ENCODE peak calls at places on chromosomes 12 and 14, in seven cellular contexts. G is tibial artery, Q is GM23338, J is cardiac muscle cell, V is lower lobe of right lung, F is left lung, T is thoracic aorta. E is an unnamed sample.

GRCh38 chr12:69726922-69727321 is 11.7 kb upstream of the RAB3IP start:
- DNase-seq in G (no peak), Q (no peak), J (no peak), V (no peak), F (no peak), T (no peak), E (no peak)

GRCh38 chr14:100054553-100055075 is 10.6 kb upstream of the EVL start:
- DNase-seq in G (no peak), Q (no peak), J (no peak), V (no peak), F (no peak), T (no peak), E (no peak)

GRCh38 chr12:93434305-93434704 is 7.4 kb downstream of the UBE2N start:
- DNase-seq in G (no peak), Q (no peak), J (no peak), V (no peak), F (no peak), T (no peak), E (no peak)

GRCh38 chr14:78758333-78758732 is 588.2 kb downstream of the NRXN3 start:
- DNase-seq in G (no peak), Q (peak; percentile 63), J (peak; percentile 11), V (no peak), F (no peak), T (no peak), E (no peak)

GRCh38 chr14:89826581-89826980 is 127.9 kb downstream of the EFCAB11 start:
- DNase-seq in G (no peak), Q (no peak), J (no peak), V (no peak), F (no peak), T (no peak), E (no peak)

GRCh38 chr14:39467889-39468524 is 35.8 kb upstream of the FBXO33 start:
- DNase-seq in G (no peak), Q (peak; percentile 79), J (peak; percentile 58), V (no peak), F (no peak), T (no peak), E (no peak)

GRCh38 chr12:54196396-54196795 is 7.6 kb upstream of the SMUG1 start:
- DNase-seq in G (no peak), Q (no peak), J (no peak), V (no peak), F (no peak), T (no peak), E (no peak)

GRCh38 chr12:6987956-6988573 is 17.4 kb downstream of the EMG1 start:
- DNase-seq in G (no peak), Q (no peak), J (no peak), V (peak; percentile 88), F (peak; percentile 83), T (no peak), E (no peak)

GRCh38 chr14:86683525-86683924 is 1153.6 kb downstream of the FLRT2 start:
- DNase-seq in G (no peak), Q (no peak), J (no peak), V (no peak), F (no peak), T (no peak), E (no peak)

GRCh38 chr12:14845350-14845750 is 2.0 kb upstream of the ART4 start:
- DNase-seq in G (peak; percentile 65), Q (peak; percentile 88), J (peak; percentile 80), V (no peak), F (no peak), T (no peak), E (no peak)

GRCh38 chr12:51846911-51847829 is 1.3 kb downstream of the FIGNL2 start:
- DNase-seq in G (no peak), Q (peak; percentile 89), J (peak; percentile 20), V (peak; percentile 56), F (no peak), T (no peak), E (no peak)

GRCh38 chr12:49891476-49891875 is 12.2 kb downstream of the FAIM2 start:
- DNase-seq in G (no peak), Q (no peak), J (no peak), V (no peak), F (no peak), T (no peak), E (no peak)

GRCh38 chr12:104215638-104216297 is at the start of gene TXNRD1:
- DNase-seq in G (peak; percentile 90), Q (peak; percentile 94), J (peak; percentile 86), V (peak; percentile 92), F (peak; percentile 86), T (peak; percentile 44), E (no peak)

GRCh38 chr14:39781466-39781865 is 349.2 kb upstream of the FBXO33 start:
- DNase-seq in G (no peak), Q (no peak), J (no peak), V (no peak), F (no peak), T (no peak), E (no peak)

GRCh38 chr12:66196806-66197205 is 7.8 kb downstream of the IRAK3 start:
- DNase-seq in G (no peak), Q (no peak), J (peak; percentile 72), V (no peak), F (no peak), T (no peak), E (no peak)

GRCh38 chr12:30795660-30796507 is 41.1 kb upstream of the CAPRIN2 start:
- DNase-seq in G (peak; percentile 78), Q (peak; percentile 91), J (peak; percentile 86), V (peak; percentile 71), F (peak; percentile 64), T (peak; percentile 66), E (no peak)

GRCh38 chr12:94951071-94951639 is 52.3 kb downstream of the NDUFA12 start:
- DNase-seq in G (no peak), Q (no peak), J (no peak), V (no peak), F (no peak), T (no peak), E (no peak)

GRCh38 chr12:120798696-120799095 is 73.1 kb downstream of the ACADS start:
- DNase-seq in G (no peak), Q (no peak), J (no peak), V (no peak), F (no peak), T (no peak), E (no peak)

GRCh38 chr14:38078393-38078792 is 129.3 kb upstream of the SSTR1 start:
- DNase-seq in G (no peak), Q (no peak), J (no peak), V (peak; percentile 51), F (peak; percentile 43), T (no peak), E (no peak)

GRCh38 chr14:37585971-37586759 is 8.9 kb downstream of the FOXA1 start:
- DNase-seq in G (no peak), Q (peak; percentile 52), J (no peak), V (no peak), F (no peak), T (no peak), E (no peak)

GRCh38 chr12:33795536-33795935 is 226.8 kb upstream of the ALG10 start:
- DNase-seq in G (no peak), Q (no peak), J (no peak), V (no peak), F (no peak), T (no peak), E (peak; percentile 40)

GRCh38 chr12:481422-481821 is 21.7 kb downstream of the B4GALNT3 start:
- DNase-seq in G (peak; percentile 94), Q (no peak), J (peak; percentile 37), V (no peak), F (no peak), T (peak; percentile 60), E (no peak)

GRCh38 chr14:22973217-22974032 is 8.9 kb downstream of the AJUBA start:
- DNase-seq in G (no peak), Q (peak; percentile 77), J (peak; percentile 77), V (no peak), F (no peak), T (no peak), E (no peak)

GRCh38 chr12:64680235-64680634 is 69.9 kb downstream of the RASSF3 start:
- DNase-seq in G (no peak), Q (no peak), J (no peak), V (no peak), F (no peak), T (no peak), E (no peak)

GRCh38 chr12:64678248-64678647 is 68.0 kb downstream of the RASSF3 start:
- DNase-seq in G (no peak), Q (no peak), J (no peak), V (no peak), F (no peak), T (no peak), E (no peak)

GRCh38 chr12:64681200-64682052 is 71.1 kb downstream of the RASSF3 start:
- DNase-seq in G (no peak), Q (no peak), J (no peak), V (no peak), F (no peak), T (no peak), E (no peak)

GRCh38 chr12:64679487-64679983 is 69.2 kb downstream of the RASSF3 start:
- DNase-seq in G (peak; percentile 93), Q (no peak), J (peak; percentile 62), V (peak; percentile 74), F (peak; percentile 77), T (peak; percentile 82), E (peak; percentile 59)

GRCh38 chr12:64678835-64679234 is 68.5 kb downstream of the RASSF3 start:
- DNase-seq in G (no peak), Q (no peak), J (no peak), V (no peak), F (no peak), T (no peak), E (no peak)
- H3K4me1 ChIP-seq in G (peaks cover 77% of the 10 kb centered on the region), Q (peaks cover 35% of the 10 kb centered on the region), J (peaks cover 14% of the 10 kb centered on the region), V (peaks cover 90% of the 10 kb centered on the region), F (peaks cover 28% of the 10 kb centered on the region), T (peaks cover 74% of the 10 kb centered on the region), E (peaks cover 29% of the 10 kb centered on the region)

GRCh38 chr14:64958743-64959142 is 13.4 kb downstream of the RAB15 start:
- DNase-seq in G (no peak), Q (no peak), J (no peak), V (no peak), F (no peak), T (no peak), E (no peak)
- H3K4me1 ChIP-seq in G (peaks cover 5% of the 10 kb centered on the region), Q (peaks cover 32% of the 10 kb centered on the region), J (no peaks in the 10 kb centered on the region), V (no peaks in the 10 kb centered on the region), F (no peaks in the 10 kb centered on the region), T (no peaks in the 10 kb centered on the region), E (peaks cover 9% of the 10 kb centered on the region)

GRCh38 chr14:68518180-68518579 is 274.7 kb downstream of the ZFP36L1 start:
- DNase-seq in G (no peak), Q (no peak), J (no peak), V (no peak), F (no peak), T (no peak), E (no peak)
- H3K4me1 ChIP-seq in G (peaks cover 49% of the 10 kb centered on the region), Q (peaks cover 15% of the 10 kb centered on the region), J (peaks cover 10% of the 10 kb centered on the region), V (peaks cover 56% of the 10 kb centered on the region), F (peaks cover 22% of the 10 kb centered on the region), T (peaks cover 18% of the 10 kb centered on the region), E (peaks cover 76% of the 10 kb centered on the region)

DNA sequence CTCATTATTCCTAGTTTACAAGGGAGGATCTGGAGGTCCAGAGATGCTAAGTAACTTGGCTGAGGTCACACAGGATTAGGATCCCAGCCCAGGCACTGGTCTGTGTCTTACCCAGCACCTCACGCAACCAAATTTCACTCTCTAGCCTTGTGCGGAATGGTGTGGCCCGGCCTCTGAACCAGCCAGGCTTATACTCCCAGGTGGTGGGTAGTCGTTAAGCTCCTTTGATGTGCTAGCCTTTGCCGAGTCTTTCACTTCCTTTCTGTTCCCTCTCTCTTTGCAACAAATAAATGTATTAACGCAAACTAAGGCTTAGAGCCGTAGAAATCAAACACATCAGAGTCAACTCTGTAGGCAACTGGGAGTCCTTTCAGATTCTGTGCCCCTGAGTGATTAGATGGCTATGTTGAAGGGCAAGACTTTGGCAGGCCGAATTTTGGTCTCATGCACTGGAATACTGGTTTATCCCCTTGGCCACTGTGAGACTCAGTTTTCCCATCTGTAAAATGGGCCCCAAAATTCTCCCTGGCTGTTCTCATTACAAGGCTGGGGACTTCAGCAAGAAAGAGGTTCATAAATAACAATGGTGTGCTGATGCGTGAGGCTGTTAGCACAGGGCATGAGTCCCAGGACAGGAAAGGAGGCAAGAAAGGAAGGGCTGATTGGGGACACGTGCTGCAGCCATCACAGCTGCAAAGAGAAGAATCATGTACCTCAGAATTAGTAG is 126.3 kb downstream of the AACS start:
- DNase-seq in G (no peak), Q (no peak), J (no peak), V (no peak), F (no peak), T (no peak), E (no peak)
- H3K4me1 ChIP-seq in G (peaks cover 19% of the 10 kb centered on the region), Q (peaks cover 71% of the 10 kb centered on the region), J (peaks cover 8% of the 10 kb centered on the region), V (peaks cover 15% of the 10 kb centered on the region), F (peaks cover 4% of the 10 kb centered on the region), T (no peaks in the 10 kb centered on the region), E (peaks cover 2% of the 10 kb centered on the region)

E was measured in keratinocyte.